ENCODE peak calls at places on chromosomes 4 and X, in five cellular contexts. One of them, this sample, is unnamed.
A peak's percentile ranks its signal among the peaks of the same experiment; 100 is the strongest.

GRCh38 chrX:66635360-66635759 is 3.5 kb downstream of the EDA2R start:
- DNase-seq in naive thymus-derived CD8-positive, alpha-beta T cell: no peak
- DNase-seq in ACHN: peak; percentile 80
- DNase-seq in ecto neural progenitor cell: no peak
- DNase-seq in IMR-90: peak; percentile 86
- DNase-seq in this sample: no peak

GRCh38 chr4:174596513-174596912 is 74.2 kb upstream of the HPGD start:
- DNase-seq in naive thymus-derived CD8-positive, alpha-beta T cell: no peak
- DNase-seq in ACHN: no peak
- DNase-seq in ecto neural progenitor cell: no peak
- DNase-seq in IMR-90: no peak
- DNase-seq in this sample: no peak

GRCh38 chr4:155819066-155819465 is 47.0 kb downstream of the ASIC5 start:
- DNase-seq in naive thymus-derived CD8-positive, alpha-beta T cell: no peak
- DNase-seq in ACHN: no peak
- DNase-seq in ecto neural progenitor cell: no peak
- DNase-seq in IMR-90: no peak
- DNase-seq in this sample: no peak

GRCh38 chr4:184473515-184474260 is 662 bp downstream of the IRF2 start:
- DNase-seq in naive thymus-derived CD8-positive, alpha-beta T cell: peak; percentile 70
- DNase-seq in ACHN: peak; percentile 29
- DNase-seq in ecto neural progenitor cell: peak; percentile 76
- DNase-seq in IMR-90: peak; percentile 32
- DNase-seq in this sample: no peak

GRCh38 chr4:167717495-167717894 is 374.8 kb upstream of the ANXA10 start:
- DNase-seq in naive thymus-derived CD8-positive, alpha-beta T cell: no peak
- DNase-seq in ACHN: no peak
- DNase-seq in ecto neural progenitor cell: no peak
- DNase-seq in IMR-90: no peak
- DNase-seq in this sample: no peak

GRCh38 chr4:3233391-3234071 is 15.4 kb upstream of the MSANTD1 start:
- DNase-seq in naive thymus-derived CD8-positive, alpha-beta T cell: no peak
- DNase-seq in ACHN: no peak
- DNase-seq in ecto neural progenitor cell: no peak
- DNase-seq in IMR-90: peak; percentile 46
- DNase-seq in this sample: no peak

GRCh38 chrX:109826954-109827708 is 94.1 kb upstream of the ACSL4 start:
- DNase-seq in naive thymus-derived CD8-positive, alpha-beta T cell: no peak
- DNase-seq in ACHN: peak; percentile 75
- DNase-seq in ecto neural progenitor cell: no peak
- DNase-seq in IMR-90: peak; percentile 89
- DNase-seq in this sample: no peak

GRCh38 chr4:98521486-98521885 is 136.9 kb downstream of the TSPAN5 start:
- DNase-seq in naive thymus-derived CD8-positive, alpha-beta T cell: no peak
- DNase-seq in ACHN: no peak
- DNase-seq in ecto neural progenitor cell: no peak
- DNase-seq in IMR-90: no peak
- DNase-seq in this sample: no peak

GRCh38 chr4:98626350-98626749 is 32.1 kb downstream of the TSPAN5 start:
- DNase-seq in naive thymus-derived CD8-positive, alpha-beta T cell: no peak
- DNase-seq in ACHN: peak; percentile 75
- DNase-seq in ecto neural progenitor cell: no peak
- DNase-seq in IMR-90: peak; percentile 94
- DNase-seq in this sample: peak; percentile 85

GRCh38 chr4:107826427-107826980 is 1.8 kb downstream of the SGMS2 start:
- DNase-seq in naive thymus-derived CD8-positive, alpha-beta T cell: no peak
- DNase-seq in ACHN: peak; percentile 73
- DNase-seq in ecto neural progenitor cell: no peak
- DNase-seq in IMR-90: no peak
- DNase-seq in this sample: no peak

GRCh38 chrX:41602946-41603345 is 85.8 kb upstream of the GPR34 start:
- DNase-seq in naive thymus-derived CD8-positive, alpha-beta T cell: no peak
- DNase-seq in ACHN: no peak
- DNase-seq in ecto neural progenitor cell: no peak
- DNase-seq in IMR-90: peak; percentile 9
- DNase-seq in this sample: no peak

GRCh38 chr4:108172231-108172779 is 3.6 kb upstream of the LEF1 start:
- DNase-seq in naive thymus-derived CD8-positive, alpha-beta T cell: peak; percentile 39
- DNase-seq in ACHN: peak; percentile 12
- DNase-seq in ecto neural progenitor cell: peak; percentile 80
- DNase-seq in IMR-90: no peak
- DNase-seq in this sample: no peak

GRCh38 chrX:17812763-17813162 is 48.3 kb downstream of the RAI2 start:
- DNase-seq in naive thymus-derived CD8-positive, alpha-beta T cell: no peak
- DNase-seq in ACHN: peak; percentile 4
- DNase-seq in ecto neural progenitor cell: no peak
- DNase-seq in IMR-90: no peak
- DNase-seq in this sample: no peak

GRCh38 chr4:996994-997374 is 3.8 kb upstream of the SLC26A1 start:
- DNase-seq in naive thymus-derived CD8-positive, alpha-beta T cell: no peak
- DNase-seq in ACHN: no peak
- DNase-seq in ecto neural progenitor cell: no peak
- DNase-seq in IMR-90: no peak
- DNase-seq in this sample: no peak

GRCh38 chr4:13364178-13364577 is 120.0 kb downstream of the RAB28 start:
- DNase-seq in naive thymus-derived CD8-positive, alpha-beta T cell: no peak
- DNase-seq in ACHN: no peak
- DNase-seq in ecto neural progenitor cell: no peak
- DNase-seq in IMR-90: no peak
- DNase-seq in this sample: no peak

This sample was measured in non-pigmented ciliary epithelial cell.